ENCODE peak calls at places on chromosome 20, in five cellular contexts. Y is MM.1S, U is SK-N-SH, H is neural progenitor cell, V is PC-3. F is an unnamed sample.

GRCh38 chr20:14207591-14207990 is 129.8 kb downstream of the FLRT3 start:
- DNase-seq in U (no peak), Y (no peak), H (no peak), V (no peak), F (no peak)

GRCh38 chr20:39103305-39103704 is 141.2 kb downstream of the DHX35 start:
- DNase-seq in V (no peak), Y (no peak), U (no peak), H (no peak), F (no peak)

GRCh38 chr20:23244207-23244915 is 106.2 kb upstream of the NXT1 start:
- DNase-seq in Y (no peak), H (no peak), V (no peak), U (no peak), F (peak; percentile 73)

GRCh38 chr20:6501061-6501460 is 266.4 kb upstream of the BMP2 start:
- DNase-seq in H (no peak), Y (no peak), U (no peak), V (peak; percentile 96), F (peak; percentile 59)

GRCh38 chr20:44273231-44274215 is 26.4 kb downstream of the GDAP1L1 start:
- DNase-seq in Y (no peak), V (no peak), U (no peak), H (no peak), F (no peak)

GRCh38 chr20:63791497-63792156 is 39.4 kb downstream of the ZBTB46 start:
- DNase-seq in H (no peak), Y (no peak), U (no peak), V (no peak), F (peak; percentile 20)

GRCh38 chr20:44714701-44715494 is at the start of gene CCN5:
- DNase-seq in U (peak; percentile 67), Y (no peak), V (peak; percentile 89), H (no peak), F (peak; percentile 95)

GRCh38 chr20:50824137-50824536 is 29.3 kb downstream of the BCAS4 start:
- DNase-seq in V (peak; percentile 33), U (no peak), H (no peak), Y (no peak), F (peak; percentile 83)

GRCh38 chr20:844473-845225 is 11.1 kb downstream of the FAM110A start:
- DNase-seq in U (peak; percentile 99), V (peak; percentile 87), Y (peak; percentile 79), H (peak; percentile 98), F (peak; percentile 95)

GRCh38 chr20:25177890-25178321 is 17.6 kb upstream of the ENTPD6 start:
- DNase-seq in Y (no peak), V (peak; percentile 90), U (no peak), H (no peak), F (no peak)

GRCh38 chr20:4559906-4560305 is 161.8 kb upstream of the PRND start:
- DNase-seq in Y (no peak), U (no peak), H (no peak), V (no peak), F (no peak)

GRCh38 chr20:31602779-31603441 is 2.2 kb upstream of the ID1 start:
- DNase-seq in U (no peak), H (no peak), Y (peak; percentile 47), V (peak; percentile 82), F (peak; percentile 94)

GRCh38 chr20:62685781-62686555 is 22.7 kb upstream of the NTSR1 start:
- DNase-seq in V (peak; percentile 49), U (no peak), Y (no peak), H (peak; percentile 61), F (no peak)

DNA sequence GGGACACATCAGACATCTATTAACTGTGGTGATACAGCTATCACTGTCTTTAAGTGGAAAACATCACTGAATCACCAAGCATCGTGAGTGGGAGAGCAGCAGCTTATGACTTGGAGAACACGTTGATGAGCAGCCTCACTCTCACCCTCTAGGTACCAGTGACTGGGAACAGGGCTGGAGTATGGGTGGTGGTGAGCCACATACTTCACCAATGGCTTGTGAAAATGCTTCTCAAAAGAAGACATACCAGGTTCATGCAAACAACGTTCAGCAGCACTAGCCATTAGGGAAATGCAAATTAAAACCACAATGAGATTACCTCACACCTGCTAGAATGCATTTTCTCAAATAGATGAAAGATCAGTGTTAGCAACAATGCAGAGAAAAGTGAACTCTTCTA is 25.3 kb downstream of the SNX5 start:
- DNase-seq in H (no peak), Y (peak; percentile 86), V (no peak), U (no peak), F (no peak)
- H3F3A ChIP-seq in H (peaks cover 88% of the 10 kb centered on the region), Y (peaks cover 84% of the 10 kb centered on the region), V (peaks cover 10% of the 10 kb centered on the region), U (peaks cover 20% of the 10 kb centered on the region), F (peaks cover 50% of the 10 kb centered on the region)

GRCh38 chr20:33926425-33926824 is 67.3 kb upstream of the RALY start:
- DNase-seq in U (no peak), Y (no peak), H (no peak), V (no peak), F (peak; percentile 17)
- H2AFZ ChIP-seq in U (no peak overlapping the region), Y (no peak overlapping the region), H (no peak overlapping the region), V (no peak overlapping the region), F (no peak overlapping the region)

GRCh38 chr20:41570552-41570951 is 47.6 kb downstream of the CHD6 start:
- DNase-seq in H (no peak), Y (no peak), V (no peak), U (no peak), F (peak; percentile 21)
- H3K4me1 ChIP-seq in H (peaks cover 3% of the 10 kb centered on the region), Y (peaks cover 30% of the 10 kb centered on the region), V (peaks cover under 1% of the 10 kb centered on the region), U (no peaks in the 10 kb centered on the region), F (peaks cover 3% of the 10 kb centered on the region)

GRCh38 chr20:58256307-58256706 is 27.9 kb upstream of the ANKRD60 start:
- DNase-seq in U (no peak), Y (no peak), H (no peak), V (no peak), F (no peak)
- H3F3A ChIP-seq in U (peaks cover 46% of the 10 kb centered on the region), Y (no peaks in the 10 kb centered on the region), H (no peaks in the 10 kb centered on the region), V (peaks cover 15% of the 10 kb centered on the region), F (peaks cover 18% of the 10 kb centered on the region)

DNA sequence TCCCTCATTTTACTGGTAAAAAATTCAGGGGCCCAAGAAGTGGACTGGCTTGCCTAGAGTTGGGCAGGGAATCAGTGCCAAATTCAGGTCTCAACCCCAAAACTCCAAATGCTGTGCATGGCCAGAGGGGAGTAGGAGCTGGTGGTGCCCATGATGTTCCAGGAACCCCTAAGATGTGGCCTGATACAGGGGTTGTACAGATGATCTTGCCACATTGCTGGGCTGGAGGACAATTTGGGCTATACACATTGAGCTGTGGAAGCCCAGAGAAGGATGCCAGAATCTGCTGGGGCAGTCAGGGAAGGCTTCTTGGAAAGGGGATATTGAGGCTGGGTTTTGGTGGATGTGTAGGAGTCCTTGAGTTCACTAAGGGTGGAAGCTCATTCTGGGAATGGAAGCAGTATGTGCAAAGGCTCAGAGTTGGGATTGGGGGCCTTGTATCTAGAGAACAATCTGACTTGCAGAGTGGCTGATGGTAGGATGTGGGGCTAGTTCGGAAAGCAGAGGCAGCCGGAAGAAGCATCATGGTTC is 38.0 kb upstream of the APCDD1L start:
- DNase-seq in Y (no peak), U (no peak), H (no peak), V (no peak), F (no peak)
- H2AFZ ChIP-seq in Y (no peak overlapping the region), U (no peak overlapping the region), H (no peak overlapping the region), V (no peak overlapping the region), F (no peak overlapping the region)

GRCh38 chr20:48816282-48816860 is 11.4 kb downstream of the PREX1 start:
- DNase-seq in U (no peak), H (no peak), Y (no peak), V (no peak), F (no peak)
- H3K4me1 ChIP-seq in U (no peaks in the 10 kb centered on the region), H (peaks cover 8% of the 10 kb centered on the region), Y (peaks cover 6% of the 10 kb centered on the region), V (peaks cover 17% of the 10 kb centered on the region), F (no peaks in the 10 kb centered on the region)

DNA sequence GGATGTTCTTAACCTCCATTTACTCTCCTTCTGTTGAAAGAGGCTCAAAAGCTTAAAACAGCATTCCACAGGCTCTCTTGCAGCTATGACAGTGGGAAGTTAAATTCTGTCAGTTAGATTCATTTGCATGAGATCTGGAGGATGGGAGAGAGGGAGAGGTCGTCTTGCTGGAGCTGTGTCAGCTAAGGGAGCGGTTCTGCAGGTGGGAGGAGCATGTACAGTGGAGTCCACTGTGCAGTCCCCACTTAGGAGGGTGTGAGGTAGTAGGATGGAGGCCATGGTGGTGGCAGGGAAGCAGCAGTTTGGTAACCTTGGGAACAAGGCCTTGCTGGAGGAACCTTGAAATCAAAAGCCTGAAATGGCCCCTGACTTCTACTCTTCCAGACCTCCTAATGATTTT is 12.0 kb upstream of the B4GALT5 start:
- DNase-seq in U (no peak), Y (no peak), H (no peak), V (no peak), F (no peak)
- H3F3A ChIP-seq in U (no peaks in the 10 kb centered on the region), Y (no peaks in the 10 kb centered on the region), H (no peaks in the 10 kb centered on the region), V (no peaks in the 10 kb centered on the region), F (no peaks in the 10 kb centered on the region)

F was measured in GM23248.